ENCODE peak calls at places on chromosomes 16 and 17, in five cellular contexts. T, G, R, H and Z are unnamed samples.

GRCh38 chr17:80376531-80376930 is 38.4 kb upstream of the ENDOV start:
- DNase-seq in T (no peak), G (no peak), R (no peak), H (no peak), Z (no peak)

GRCh38 chr17:80997471-80998387 is 6.1 kb downstream of the CHMP6 start:
- DNase-seq in T (no peak), G (no peak), R (no peak), H (no peak), Z (no peak)

GRCh38 chr17:79872762-79873161 is 33.5 kb upstream of the CBX4 start:
- DNase-seq in T (no peak), G (no peak), R (no peak), H (no peak), Z (no peak)

GRCh38 chr16:23504453-23505179 is 5.7 kb downstream of the GGA2 start:
- DNase-seq in T (no peak), G (peak; percentile 77), R (no peak), H (peak; percentile 24), Z (peak; percentile 47)

GRCh38 chr17:49076575-49077384 is 55.8 kb upstream of the B4GALNT2 start:
- DNase-seq in T (no peak), G (no peak), R (no peak), H (no peak), Z (no peak)

GRCh38 chr16:86846136-86846535 is 267.8 kb downstream of the FOXL1 start:
- DNase-seq in T (no peak), G (no peak), R (no peak), H (no peak), Z (no peak)

GRCh38 chr16:11780988-11781680 is 15.9 kb downstream of the ZC3H7A start:
- DNase-seq in T (no peak), G (no peak), R (no peak), H (peak; percentile 61), Z (no peak)

GRCh38 chr17:57670769-57671545 is 74.1 kb downstream of the CCDC182 start:
- DNase-seq in T (no peak), G (no peak), R (no peak), H (no peak), Z (no peak)

GRCh38 chr16:20747030-20747816 is 5.6 kb upstream of the THUMPD1 start:
- DNase-seq in T (no peak), G (no peak), R (no peak), H (no peak), Z (no peak)

GRCh38 chr16:68076560-68076959 is 8.6 kb upstream of the NFATC3 start:
- DNase-seq in T (no peak), G (no peak), R (no peak), H (no peak), Z (no peak)

GRCh38 chr17:39653662-39654331 is 11.4 kb upstream of the TCAP start:
- DNase-seq in T (peak; percentile 71), G (peak; percentile 63), R (peak; percentile 72), H (no peak), Z (peak; percentile 45)

GRCh38 chr17:83067718-83068261 is 11.6 kb upstream of the METRNL start:
- DNase-seq in T (no peak), G (no peak), R (no peak), H (no peak), Z (no peak)

GRCh38 chr16:85321856-85322271 is 209.6 kb upstream of the CIBAR2 start:
- DNase-seq in T (no peak), G (peak; percentile 98), R (no peak), H (no peak), Z (peak; percentile 89)